ENCODE peak calls at places on chromosomes 7 and 10, in seven cellular contexts. Z is Panc1; V is globus pallidus; N is esophagus squamous epithelium; L is HS-5; E is CD8-positive, alpha-beta T cell; S is activated T-helper 9 cell treated with anti-CD3 and anti-CD28 coated beads, Interleukin-2, amount 50 U/mL, for 16 hours. C is an unnamed sample.
A peak's percentile ranks its signal among the peaks of the same experiment; 100 is the strongest.

GRCh38 chr7:150514748-150515222 is at the start of gene GIMAP7:
- DNase-seq in Z (no peak), V (no peak), N (no peak), L (no peak), E (peak; percentile 73), S (peak; percentile 26), C (no peak)

GRCh38 chr7:110922906-110923305 is 168.0 kb upstream of the LRRN3 start:
- DNase-seq in Z (no peak), V (no peak), N (no peak), L (no peak), E (no peak), S (no peak), C (no peak)

GRCh38 chr10:73404690-73405089 is 9.2 kb downstream of the ANXA7 start:
- DNase-seq in Z (no peak), V (no peak), N (no peak), L (no peak), E (no peak), S (no peak), C (no peak)

GRCh38 chr10:3805227-3805790 is 20.3 kb upstream of the KLF6 start:
- DNase-seq in Z (peak; percentile 91), V (no peak), N (no peak), L (no peak), E (peak; percentile 74), S (peak; percentile 27), C (peak; percentile 52)

GRCh38 chr10:1677307-1677939 is 59.9 kb downstream of the ADARB2 start:
- DNase-seq in Z (no peak), V (no peak), N (no peak), L (no peak), E (no peak), S (no peak), C (no peak)

GRCh38 chr7:155918720-155919399 is 106.6 kb upstream of the SHH start:
- DNase-seq in Z (peak; percentile 96), V (no peak), N (peak; percentile 9), L (peak; percentile 51), E (no peak), S (no peak), C (peak; percentile 65)

GRCh38 chr7:133674079-133674478 is 421.2 kb downstream of the EXOC4 start:
- DNase-seq in Z (no peak), V (no peak), N (no peak), L (no peak), E (no peak), S (no peak), C (no peak)

GRCh38 chr10:16491933-16492332 is 29.7 kb downstream of the C1QL3 start:
- DNase-seq in Z (no peak), V (no peak), N (no peak), L (no peak), E (no peak), S (no peak), C (no peak)

GRCh38 chr7:13282377-13282980 is 595.0 kb downstream of the ARL4A start:
- DNase-seq in Z (no peak), V (peak; percentile 11), N (no peak), L (no peak), E (no peak), S (no peak), C (no peak)

GRCh38 chr10:88108115-88108610 is 244.7 kb downstream of the PTEN start:
- DNase-seq in Z (no peak), V (peak; percentile 48), N (no peak), L (no peak), E (no peak), S (no peak), C (no peak)

GRCh38 chr7:155489862-155490696 is 32.1 kb downstream of the EN2 start:
- DNase-seq in Z (no peak), V (no peak), N (no peak), L (no peak), E (no peak), S (no peak), C (no peak)

GRCh38 chr10:119209050-119209735 is 1.8 kb downstream of the GRK5 start:
- DNase-seq in Z (no peak), V (peak; percentile 54), N (no peak), L (peak; percentile 25), E (peak; percentile 73), S (peak; percentile 48), C (peak; percentile 75)

GRCh38 chr7:36639826-36640225 is 84.5 kb downstream of the AOAH start:
- DNase-seq in Z (no peak), V (no peak), N (no peak), L (no peak), E (peak; percentile 83), S (no peak), C (no peak)

C was measured in islet precursor cell.